ENCODE peak calls at places on chromosomes 5 and 9, in seven cellular contexts. One of them, this sample, is unnamed.

GRCh38 chr5:111072949-111073682 is 1.6 kb downstream of the TSLP start:
- DNase-seq in mesendoderm: peak
- DNase-seq in mesenchymal stem cell: peak
- DNase-seq in H9: peak
- DNase-seq in neuronal stem cell: peak
- DNase-seq in trophoblast cell: peak
- DNase-seq in IMR-90: peak
- DNase-seq in this sample: peak

GRCh38 chr5:16090270-16090669 is 89.3 kb downstream of the MARCHF11 start:
- DNase-seq in mesenchymal stem cell: no peak
- DNase-seq in neuronal stem cell: no peak
- DNase-seq in trophoblast cell: no peak
- DNase-seq in IMR-90: no peak
- DNase-seq in mesendoderm: peak
- DNase-seq in H9: no peak
- DNase-seq in this sample: no peak

GRCh38 chr5:41071975-41072374 is 833 bp upstream of the MROH2B start:
- DNase-seq in mesendoderm: no peak
- DNase-seq in neuronal stem cell: no peak
- DNase-seq in trophoblast cell: no peak
- DNase-seq in H9: no peak
- DNase-seq in mesenchymal stem cell: no peak
- DNase-seq in IMR-90: peak
- DNase-seq in this sample: no peak

GRCh38 chr5:6711409-6712135 is 1.7 kb upstream of the TENT4A start:
- DNase-seq in trophoblast cell: no peak
- DNase-seq in neuronal stem cell: no peak
- DNase-seq in mesenchymal stem cell: no peak
- DNase-seq in IMR-90: no peak
- DNase-seq in H9: no peak
- DNase-seq in mesendoderm: no peak
- DNase-seq in this sample: no peak

GRCh38 chr5:66661149-66661548 is 65.0 kb downstream of the MAST4 start:
- DNase-seq in H9: no peak
- DNase-seq in mesenchymal stem cell: peak
- DNase-seq in mesendoderm: no peak
- DNase-seq in neuronal stem cell: no peak
- DNase-seq in IMR-90: peak
- DNase-seq in trophoblast cell: no peak
- DNase-seq in this sample: no peak

GRCh38 chr5:115736004-115736689 is 80.3 kb downstream of the CDO1 start:
- DNase-seq in H9: no peak
- DNase-seq in IMR-90: no peak
- DNase-seq in trophoblast cell: no peak
- DNase-seq in mesenchymal stem cell: no peak
- DNase-seq in mesendoderm: no peak
- DNase-seq in neuronal stem cell: no peak
- DNase-seq in this sample: no peak

GRCh38 chr9:113152699-113153098 is 1.9 kb downstream of the SLC31A2 start:
- DNase-seq in neuronal stem cell: no peak
- DNase-seq in mesendoderm: peak
- DNase-seq in mesenchymal stem cell: no peak
- DNase-seq in IMR-90: no peak
- DNase-seq in H9: no peak
- DNase-seq in trophoblast cell: no peak
- DNase-seq in this sample: no peak

GRCh38 chr5:83375049-83375710 is 96.4 kb upstream of the VCAN start:
- DNase-seq in mesenchymal stem cell: no peak
- DNase-seq in neuronal stem cell: no peak
- DNase-seq in mesendoderm: no peak
- DNase-seq in trophoblast cell: no peak
- DNase-seq in H9: no peak
- DNase-seq in IMR-90: peak
- DNase-seq in this sample: no peak

GRCh38 chr5:114782217-114782616 is 387.5 kb downstream of the TRIM36 start:
- DNase-seq in neuronal stem cell: no peak
- DNase-seq in IMR-90: no peak
- DNase-seq in trophoblast cell: no peak
- DNase-seq in mesendoderm: no peak
- DNase-seq in H9: no peak
- DNase-seq in mesenchymal stem cell: no peak
- DNase-seq in this sample: no peak

GRCh38 chr5:122906768-122907167 is 61.4 kb downstream of the SNX24 start:
- DNase-seq in trophoblast cell: no peak
- DNase-seq in neuronal stem cell: no peak
- DNase-seq in IMR-90: peak
- DNase-seq in mesenchymal stem cell: peak
- DNase-seq in mesendoderm: peak
- DNase-seq in H9: no peak
- DNase-seq in this sample: no peak

GRCh38 chr5:101605700-101606099 is 690.4 kb downstream of the SLCO4C1 start:
- DNase-seq in mesenchymal stem cell: no peak
- DNase-seq in mesendoderm: no peak
- DNase-seq in neuronal stem cell: no peak
- DNase-seq in trophoblast cell: no peak
- DNase-seq in IMR-90: no peak
- DNase-seq in H9: no peak
- DNase-seq in this sample: no peak

GRCh38 chr5:53423724-53424123 is 56.7 kb upstream of the FST start:
- DNase-seq in H9: no peak
- DNase-seq in mesendoderm: no peak
- DNase-seq in mesenchymal stem cell: no peak
- DNase-seq in trophoblast cell: no peak
- DNase-seq in IMR-90: peak
- DNase-seq in neuronal stem cell: no peak
- DNase-seq in this sample: no peak

DNA sequence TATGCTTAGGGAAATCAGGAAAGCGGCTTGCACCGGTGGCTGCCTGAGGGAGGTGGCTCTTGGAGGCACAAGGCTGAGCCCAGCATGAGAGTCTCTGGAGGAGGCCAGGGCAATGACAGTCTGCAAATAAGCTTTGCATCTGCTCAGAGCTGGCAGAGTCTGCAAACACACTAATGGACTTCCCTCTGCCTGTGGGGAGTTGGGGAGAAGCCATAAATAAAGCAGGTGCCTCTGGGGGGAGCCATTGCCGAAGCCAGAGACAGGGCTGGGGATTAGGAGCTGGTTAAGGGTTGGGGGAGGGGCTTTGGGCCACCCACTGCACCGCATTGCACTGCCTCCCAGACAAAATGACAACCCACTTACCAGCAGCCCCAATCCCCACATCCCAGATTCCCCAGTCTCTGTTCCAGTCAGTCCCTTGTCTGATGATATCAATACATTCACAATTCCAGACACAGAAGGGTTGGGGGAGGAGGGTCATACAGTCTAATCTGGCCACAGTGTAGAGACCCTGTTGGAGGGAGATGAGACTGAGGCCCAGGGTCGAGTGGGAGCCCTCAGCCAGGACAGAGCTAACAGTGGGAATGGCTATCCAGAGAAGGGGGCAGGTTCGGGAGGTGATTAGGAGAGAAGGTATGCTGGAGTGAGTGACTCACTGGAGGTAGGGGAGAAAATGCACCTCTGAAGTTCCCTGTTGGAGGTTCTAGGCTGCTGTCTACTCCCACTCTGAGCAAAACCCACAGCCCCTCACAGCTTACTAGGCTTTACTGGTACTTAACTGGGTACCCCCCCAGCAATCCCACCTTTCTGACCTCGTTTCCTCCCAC is 53.7 kb downstream of the PAX5 start:
- DNase-seq in H9: peak
- DNase-seq in mesendoderm: peak
- DNase-seq in IMR-90: no peak
- DNase-seq in neuronal stem cell: no peak
- DNase-seq in mesenchymal stem cell: no peak
- DNase-seq in trophoblast cell: peak
- DNase-seq in this sample: peak
- H4K8ac ChIP-seq in H9: no peak
- H4K8ac ChIP-seq in mesendoderm: no peak
- H4K8ac ChIP-seq in IMR-90: no peak
- H4K8ac ChIP-seq in neuronal stem cell: no peak
- H4K8ac ChIP-seq in mesenchymal stem cell: no peak
- H4K8ac ChIP-seq in trophoblast cell: no peak
- H4K8ac ChIP-seq in this sample: no peak

GRCh38 chr5:44801992-44802391 is 6.8 kb upstream of the MRPS30 start:
- DNase-seq in mesendoderm: no peak
- DNase-seq in neuronal stem cell: no peak
- DNase-seq in mesenchymal stem cell: no peak
- DNase-seq in trophoblast cell: no peak
- DNase-seq in H9: no peak
- DNase-seq in IMR-90: no peak
- DNase-seq in this sample: no peak

GRCh38 chr5:44809215-44809955 is 638 bp downstream of the MRPS30 start:
- DNase-seq in mesenchymal stem cell: peak
- DNase-seq in H9: peak
- DNase-seq in mesendoderm: peak
- DNase-seq in neuronal stem cell: peak
- DNase-seq in IMR-90: peak
- DNase-seq in trophoblast cell: peak
- DNase-seq in this sample: no peak

GRCh38 chr5:44808435-44809214 is at the start of gene MRPS30:
- DNase-seq in trophoblast cell: peak
- DNase-seq in mesendoderm: peak
- DNase-seq in neuronal stem cell: peak
- DNase-seq in mesenchymal stem cell: peak
- DNase-seq in IMR-90: peak
- DNase-seq in H9: peak
- DNase-seq in this sample: peak

GRCh38 chr5:44809956-44810276 is 1.2 kb downstream of the MRPS30 start:
- DNase-seq in IMR-90: no peak
- DNase-seq in mesenchymal stem cell: no peak
- DNase-seq in mesendoderm: no peak
- DNase-seq in trophoblast cell: no peak
- DNase-seq in neuronal stem cell: no peak
- DNase-seq in H9: no peak
- DNase-seq in this sample: no peak

GRCh38 chr5:44807269-44807668 is 1.5 kb upstream of the MRPS30 start:
- DNase-seq in H9: no peak
- DNase-seq in mesendoderm: no peak
- DNase-seq in IMR-90: no peak
- DNase-seq in neuronal stem cell: no peak
- DNase-seq in mesenchymal stem cell: no peak
- DNase-seq in trophoblast cell: no peak
- DNase-seq in this sample: no peak
- H3K27ac ChIP-seq in H9: no peak
- H3K27ac ChIP-seq in mesendoderm: no peak
- H3K27ac ChIP-seq in IMR-90: no peak
- H3K27ac ChIP-seq in neuronal stem cell: no peak
- H3K27ac ChIP-seq in mesenchymal stem cell: no peak
- H3K27ac ChIP-seq in trophoblast cell: no peak
- H3K27ac ChIP-seq in this sample: no peak

GRCh38 chr5:125277494-125278154 is 531.2 kb upstream of the ZNF608 start:
- DNase-seq in IMR-90: peak
- DNase-seq in trophoblast cell: peak
- DNase-seq in H9: no peak
- DNase-seq in mesenchymal stem cell: peak
- DNase-seq in neuronal stem cell: no peak
- DNase-seq in mesendoderm: peak
- DNase-seq in this sample: no peak

GRCh38 chr5:125272364-125272763 is 525.9 kb upstream of the ZNF608 start:
- DNase-seq in H9: no peak
- DNase-seq in trophoblast cell: no peak
- DNase-seq in mesendoderm: no peak
- DNase-seq in mesenchymal stem cell: no peak
- DNase-seq in neuronal stem cell: no peak
- DNase-seq in IMR-90: no peak
- DNase-seq in this sample: no peak

GRCh38 chr5:125274938-125275759 is 528.7 kb upstream of the ZNF608 start:
- DNase-seq in trophoblast cell: no peak
- DNase-seq in IMR-90: peak
- DNase-seq in neuronal stem cell: no peak
- DNase-seq in mesendoderm: no peak
- DNase-seq in mesenchymal stem cell: peak
- DNase-seq in H9: no peak
- DNase-seq in this sample: no peak

GRCh38 chr5:125276121-125276520 is 529.7 kb upstream of the ZNF608 start:
- DNase-seq in neuronal stem cell: no peak
- DNase-seq in H9: no peak
- DNase-seq in mesendoderm: no peak
- DNase-seq in IMR-90: no peak
- DNase-seq in trophoblast cell: no peak
- DNase-seq in mesenchymal stem cell: no peak
- DNase-seq in this sample: no peak

DNA sequence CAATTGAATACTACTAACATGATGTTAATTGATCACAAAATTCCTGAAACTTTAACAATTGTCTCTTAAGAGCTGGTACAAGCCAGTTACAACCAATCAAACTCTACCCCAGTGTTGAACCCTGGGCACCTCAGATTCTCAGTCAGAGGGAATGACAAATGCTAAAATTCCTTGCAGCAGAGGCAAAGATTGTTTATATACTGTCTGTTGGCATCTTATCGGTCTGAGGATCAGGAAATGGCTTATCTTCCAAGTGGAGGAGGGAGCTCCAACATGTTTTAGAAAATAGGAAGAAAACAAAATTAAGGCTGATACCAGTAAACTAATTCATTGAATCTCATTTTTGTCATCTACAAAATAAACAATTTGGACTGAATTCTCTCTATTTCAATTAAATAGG is 527.8 kb upstream of the ZNF608 start:
- DNase-seq in mesenchymal stem cell: peak
- DNase-seq in mesendoderm: peak
- DNase-seq in IMR-90: no peak
- DNase-seq in neuronal stem cell: no peak
- DNase-seq in H9: no peak
- DNase-seq in trophoblast cell: no peak
- DNase-seq in this sample: no peak
- H3K4ac ChIP-seq in mesenchymal stem cell: no peak
- H3K4ac ChIP-seq in mesendoderm: no peak
- H3K4ac ChIP-seq in IMR-90: no peak
- H3K4ac ChIP-seq in neuronal stem cell: no peak
- H3K4ac ChIP-seq in H9: no peak
- H3K4ac ChIP-seq in trophoblast cell: no peak
- H3K4ac ChIP-seq in this sample: no peak

GRCh38 chr5:135400866-135401265 is 1.8 kb upstream of the MACROH2A1 start:
- DNase-seq in mesenchymal stem cell: no peak
- DNase-seq in mesendoderm: peak
- DNase-seq in IMR-90: no peak
- DNase-seq in neuronal stem cell: peak
- DNase-seq in trophoblast cell: no peak
- DNase-seq in H9: no peak
- DNase-seq in this sample: no peak

GRCh38 chr5:135399838-135400542 is 959 bp upstream of the MACROH2A1 start:
- DNase-seq in mesendoderm: peak
- DNase-seq in trophoblast cell: no peak
- DNase-seq in IMR-90: no peak
- DNase-seq in H9: peak
- DNase-seq in mesenchymal stem cell: no peak
- DNase-seq in neuronal stem cell: no peak
- DNase-seq in this sample: peak

GRCh38 chr5:135398855-135399837 is at the start of gene MACROH2A1:
- DNase-seq in H9: peak
- DNase-seq in mesenchymal stem cell: peak
- DNase-seq in IMR-90: peak
- DNase-seq in mesendoderm: peak
- DNase-seq in trophoblast cell: peak
- DNase-seq in neuronal stem cell: peak
- DNase-seq in this sample: no peak

DNA sequence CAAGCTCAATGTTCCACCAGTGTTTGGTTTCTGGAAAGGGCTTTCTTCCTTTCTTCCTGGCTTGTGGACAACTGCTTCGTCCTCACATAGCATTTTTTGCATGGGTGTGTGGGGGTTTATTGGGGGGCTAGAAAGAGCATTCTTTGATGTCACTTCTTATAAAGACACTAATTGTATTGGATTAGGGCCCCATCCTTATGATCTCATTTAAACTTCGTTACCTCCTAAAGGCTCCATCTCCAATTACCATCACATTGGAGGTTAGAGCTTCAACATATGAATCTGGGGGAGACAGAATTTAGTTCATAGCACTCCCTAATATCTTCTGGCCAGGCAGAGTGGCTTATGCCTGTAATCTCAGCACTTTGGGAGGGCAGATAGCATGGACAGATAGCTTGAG is 6.1 kb upstream of the MACROH2A1 start:
- DNase-seq in IMR-90: no peak
- DNase-seq in mesenchymal stem cell: no peak
- DNase-seq in neuronal stem cell: no peak
- DNase-seq in trophoblast cell: no peak
- DNase-seq in mesendoderm: no peak
- DNase-seq in H9: no peak
- DNase-seq in this sample: no peak
- H4K8ac ChIP-seq in IMR-90: no peak
- H4K8ac ChIP-seq in mesenchymal stem cell: no peak
- H4K8ac ChIP-seq in neuronal stem cell: no peak
- H4K8ac ChIP-seq in trophoblast cell: no peak
- H4K8ac ChIP-seq in mesendoderm: no peak
- H4K8ac ChIP-seq in H9: no peak
- H4K8ac ChIP-seq in this sample: no peak

This sample was measured in H1.